ENCODE peak calls at places on chromosomes 5 and 9, in eight cellular contexts. W, L, D, F, V, R, M and C are unnamed samples.

GRCh38 chr9:72477862-72478564 is 43.4 kb upstream of the TMC1 start:
- DNase-seq in W (no peak), F (no peak), R (no peak), L (no peak), D (peak), M (no peak), V (no peak), C (no peak)

GRCh38 chr5:96823900-96824351 is 16.2 kb upstream of the ERAP1 start:
- DNase-seq in M (no peak), V (no peak), F (peak), R (no peak), D (peak), L (peak), W (no peak), C (peak)

GRCh38 chr9:101114317-101114716 is 85.8 kb downstream of the PLPPR1 start:
- DNase-seq in W (no peak), F (no peak), V (no peak), M (no peak), D (no peak), R (no peak), L (no peak), C (no peak)

GRCh38 chr9:469672-470040 is 255.0 kb downstream of the DOCK8 start:
- DNase-seq in F (no peak), M (no peak), D (no peak), W (peak), R (no peak), L (no peak), V (no peak), C (no peak)

GRCh38 chr5:127934791-127935256 is 148.7 kb upstream of the SLC12A2 start:
- DNase-seq in R (no peak), M (no peak), W (no peak), F (peak), V (no peak), D (peak), L (peak), C (no peak)

GRCh38 chr5:61332891-61333350 is 863 bp downstream of the ZSWIM6 start:
- DNase-seq in L (no peak), R (peak), F (no peak), W (peak), M (no peak), D (peak), V (no peak), C (no peak)

GRCh38 chr9:125521462-125522327 is 185.3 kb downstream of the MAPKAP1 start:
- DNase-seq in D (peak), R (no peak), L (peak), M (peak), V (no peak), F (peak), W (peak), C (peak)

GRCh38 chr9:120860083-120860482 is 16.9 kb downstream of the PHF19 start:
- DNase-seq in W (no peak), V (no peak), L (no peak), F (no peak), R (no peak), M (no peak), D (no peak), C (no peak)

GRCh38 chr5:2666081-2666480 is 85.4 kb downstream of the IRX2 start:
- DNase-seq in V (no peak), R (no peak), W (no peak), M (no peak), L (no peak), F (no peak), D (no peak), C (no peak)

GRCh38 chr9:77917800-77918199 is 113.8 kb downstream of the GNAQ start:
- DNase-seq in V (no peak), D (no peak), R (no peak), F (no peak), L (no peak), M (no peak), W (no peak), C (no peak)

GRCh38 chr5:32264954-32265572 is 47.7 kb downstream of the MTMR12 start:
- DNase-seq in F (no peak), R (no peak), L (no peak), D (no peak), V (no peak), W (no peak), M (no peak), C (no peak)

GRCh38 chr5:78799254-78800017 is 150.9 kb upstream of the LHFPL2 start:
- DNase-seq in D (peak), L (no peak), R (no peak), W (no peak), F (peak), V (no peak), M (peak), C (no peak)

GRCh38 chr5:157740211-157740610 is 3.3 kb upstream of the LSM11 start:
- DNase-seq in V (no peak), W (no peak), L (no peak), R (no peak), F (no peak), D (no peak), M (no peak), C (no peak)

GRCh38 chr5:133296624-133297023 is 244.8 kb downstream of the HSPA4 start:
- DNase-seq in W (no peak), V (no peak), L (no peak), M (no peak), D (no peak), R (no peak), F (no peak), C (no peak)

GRCh38 chr9:137454145-137454505 is 5.0 kb downstream of the NSMF start:
- DNase-seq in M (no peak), V (no peak), W (peak), L (no peak), D (no peak), F (no peak), R (peak), C (no peak)

GRCh38 chr9:127253446-127253845 is 11.1 kb upstream of the GARNL3 start:
- DNase-seq in W (no peak), R (no peak), M (no peak), L (no peak), F (no peak), D (no peak), V (peak), C (no peak)

GRCh38 chr5:96752341-96753016 is 55.3 kb downstream of the ERAP1 start:
- DNase-seq in V (peak), W (no peak), M (peak), R (no peak), F (peak), D (peak), L (no peak), C (peak)

GRCh38 chr9:100670719-100671118 is 92.8 kb downstream of the CAVIN4 start:
- DNase-seq in L (no peak), V (no peak), R (no peak), M (no peak), D (no peak), F (no peak), W (no peak), C (no peak)

GRCh38 chr9:121074370-121075250 is at the start of gene CNTRL:
- DNase-seq in V (peak), M (peak), R (peak), D (peak), F (peak), W (peak), L (peak), C (no peak)

GRCh38 chr9:4298255-4299005 is 1.4 kb downstream of the GLIS3 start:
- DNase-seq in W (peak), L (no peak), D (no peak), V (no peak), R (peak), F (no peak), M (peak), C (no peak)

GRCh38 chr5:36374275-36374862 is 72.7 kb upstream of the RANBP3L start:
- DNase-seq in F (no peak), V (no peak), R (no peak), W (no peak), D (peak), M (no peak), L (peak), C (peak)

GRCh38 chr5:114402206-114402605 is 40.3 kb downstream of the KCNN2 start:
- DNase-seq in F (no peak), L (no peak), D (no peak), M (no peak), W (no peak), R (no peak), V (no peak), C (no peak)

GRCh38 chr9:90659626-90660364 is 17.2 kb upstream of the DIRAS2 start:
- DNase-seq in W (no peak), L (no peak), R (no peak), M (no peak), D (peak), F (no peak), V (no peak), C (no peak)